ENCODE peak calls at places on chromosome X, in eight cellular contexts. E, H, T, B, S, I, Z and A are unnamed samples. For H3K36me3, the result is how much of the 10 kb centered on the place peaks cover.

GRCh38 chrX:13489451-13489850 is 80.0 kb upstream of the EGFL6 start:
- DNase-seq in E (peak), H (no peak), T (peak), B (peak), S (peak), I (peak), Z (no peak), A (peak)

GRCh38 chrX:101764538-101764937 is 104.9 kb upstream of the ARMCX2 start:
- DNase-seq in E (peak), H (no peak), T (no peak), B (no peak), S (no peak), I (no peak), Z (peak), A (peak)

GRCh38 chrX:110108381-110108796 is 105.5 kb downstream of the TMEM164 start:
- DNase-seq in E (peak), H (no peak), T (no peak), B (no peak), S (peak), I (no peak), Z (no peak), A (peak)

GRCh38 chrX:103918584-103919335 is 43.7 kb upstream of the TMSB15B start:
- DNase-seq in E (peak), H (peak), T (peak), B (peak), S (peak), I (peak), Z (peak), A (peak)

GRCh38 chrX:119501511-119502148 is 33.4 kb downstream of the SLC25A5 start:
- DNase-seq in E (no peak), H (no peak), T (peak), B (no peak), S (no peak), I (no peak), Z (peak), A (no peak)

GRCh38 chrX:67555578-67556203 is 11.9 kb downstream of the AR start:
- DNase-seq in E (peak), H (peak), T (peak), B (no peak), S (peak), I (peak), Z (peak), A (peak)

GRCh38 chrX:121407627-121408026 is 360.2 kb downstream of the GLUD2 start:
- DNase-seq in E (no peak), H (no peak), T (no peak), B (no peak), S (no peak), I (no peak), Z (no peak), A (no peak)

GRCh38 chrX:30831082-30831481 is 58.0 kb downstream of the TAB3 start:
- DNase-seq in E (no peak), H (no peak), T (no peak), B (no peak), S (no peak), I (no peak), Z (no peak), A (no peak)

GRCh38 chrX:154490021-154490413 is 412 bp downstream of the SLC10A3 start:
- DNase-seq in E (peak), H (no peak), T (peak), B (peak), S (peak), I (no peak), Z (peak), A (no peak)

GRCh38 chrX:152821145-152821765 is 9.3 kb downstream of the CETN2 start:
- DNase-seq in E (peak), H (peak), T (peak), B (no peak), S (peak), I (no peak), Z (peak), A (peak)

GRCh38 chrX:83819304-83819703 is 41.6 kb upstream of the CYLC1 start:
- DNase-seq in E (no peak), H (no peak), T (no peak), B (no peak), S (no peak), I (no peak), Z (no peak), A (no peak)

GRCh38 chrX:24117288-24117687 is 32.2 kb upstream of the ZFX start:
- DNase-seq in E (peak), H (no peak), T (peak), B (peak), S (peak), I (no peak), Z (peak), A (peak)

GRCh38 chrX:68693481-68694410 is 46.3 kb downstream of the STARD8 start:
- DNase-seq in E (peak), H (peak), T (peak), B (peak), S (peak), I (peak), Z (peak), A (no peak)

GRCh38 chrX:103919336-103919682 is 43.1 kb upstream of the TMSB15B start:
- DNase-seq in E (peak), H (no peak), T (peak), B (no peak), S (peak), I (no peak), Z (no peak), A (peak)

GRCh38 chrX:30612250-30612655 is 34.7 kb upstream of the TASL start:
- DNase-seq in E (no peak), H (no peak), T (no peak), B (no peak), S (no peak), I (no peak), Z (no peak), A (no peak)

GRCh38 chrX:119376312-119376711 is 22.8 kb upstream of the SLC25A43 start:
- DNase-seq in E (no peak), H (no peak), T (no peak), B (no peak), S (no peak), I (no peak), Z (no peak), A (no peak)

GRCh38 chrX:30804462-30804861 is 84.6 kb downstream of the TAB3 start:
- DNase-seq in E (no peak), H (no peak), T (no peak), B (no peak), S (no peak), I (no peak), Z (no peak), A (no peak)

GRCh38 chrX:133645977-133646750 is 230.9 kb upstream of the GPC4 start:
- DNase-seq in E (peak), H (no peak), T (no peak), B (peak), S (peak), I (no peak), Z (no peak), A (peak)

GRCh38 chrX:116241001-116241400 is 70.5 kb downstream of the AGTR2 start:
- DNase-seq in E (no peak), H (no peak), T (no peak), B (no peak), S (peak), I (no peak), Z (no peak), A (no peak)

GRCh38 chrX:9724711-9725110 is 40.9 kb downstream of the GPR143 start:
- DNase-seq in E (peak), H (no peak), T (no peak), B (no peak), S (no peak), I (no peak), Z (no peak), A (peak)

GRCh38 chrX:136623400-136623799 is 24.6 kb upstream of the CD40LG start:
- DNase-seq in E (no peak), H (no peak), T (no peak), B (no peak), S (no peak), I (no peak), Z (no peak), A (no peak)

DNA sequence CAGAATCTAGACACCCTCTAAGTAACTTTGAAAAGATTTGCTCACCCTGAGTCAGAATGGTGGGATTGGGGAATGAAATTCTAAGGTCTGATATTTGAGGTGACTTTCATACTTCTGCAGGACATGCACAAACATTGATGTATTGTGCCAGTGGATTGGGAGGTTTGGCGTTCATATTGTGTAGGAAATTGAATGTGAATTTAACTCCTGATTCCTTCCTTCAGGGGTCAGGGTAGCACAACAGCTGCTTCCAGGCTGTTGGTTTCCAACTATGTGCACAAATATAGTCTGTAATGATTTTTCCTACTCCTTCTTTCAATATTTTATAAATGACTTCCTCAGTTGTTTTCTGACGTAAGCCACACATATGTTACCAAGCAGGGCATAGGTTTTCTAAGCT is 3.1 kb downstream of the IL1RAPL1 start:
- DNase-seq in E (peak), H (no peak), T (no peak), B (no peak), S (peak), I (no peak), Z (no peak), A (no peak)
- H3K27ac ChIP-seq in E (no peak), H (no peak), T (no peak), B (no peak), S (no peak), I (no peak), Z (no peak), A (no peak)

GRCh38 chrX:335758-336155 is 17.2 kb upstream of the GTPBP6 start:
- DNase-seq in E (no peak), H (no peak), T (no peak), B (no peak), S (no peak), I (no peak), Z (no peak), A (no peak)

GRCh38 chrX:338281-338835 is 19.8 kb upstream of the GTPBP6 start:
- DNase-seq in E (no peak), H (no peak), T (no peak), B (no peak), S (no peak), I (no peak), Z (no peak), A (no peak)

GRCh38 chrX:338836-339400 is 20.3 kb upstream of the GTPBP6 start:
- DNase-seq in E (no peak), H (no peak), T (no peak), B (no peak), S (no peak), I (no peak), Z (no peak), A (no peak)

GRCh38 chrX:336227-336626 is 17.6 kb upstream of the GTPBP6 start:
- DNase-seq in E (no peak), H (no peak), T (no peak), B (no peak), S (no peak), I (no peak), Z (no peak), A (no peak)

DNA sequence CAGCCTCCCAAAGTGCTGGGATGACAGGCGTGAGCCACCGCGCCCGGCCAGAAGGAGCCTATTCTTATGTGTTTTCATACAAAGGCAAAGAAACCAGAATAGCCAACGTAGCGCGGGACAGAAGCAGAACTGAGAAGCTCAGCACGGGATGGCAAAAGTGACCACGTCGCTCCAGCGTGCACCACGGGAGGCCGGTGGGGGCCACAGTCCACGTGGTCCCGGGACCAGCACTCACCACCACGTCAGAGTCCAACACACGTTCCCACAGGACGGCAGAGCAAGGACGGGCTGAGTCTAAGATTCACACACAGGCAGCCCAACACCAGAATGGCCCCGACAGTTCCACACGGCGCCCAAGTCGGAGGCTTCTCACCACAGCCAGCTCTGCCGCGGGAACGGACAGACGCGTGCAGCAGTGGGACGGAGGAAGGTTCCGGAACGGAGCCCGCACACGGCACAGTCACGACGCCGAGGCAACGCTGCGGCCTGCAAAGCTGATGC is 18.8 kb upstream of the GTPBP6 start:
- DNase-seq in E (no peak), H (no peak), T (no peak), B (no peak), S (no peak), I (no peak), Z (no peak), A (no peak)
- H3K36me3 ChIP-seq in E (under half), H (under half), T (under half), B (under half), S (under half), I (under half), Z (under half), A (under half)

GRCh38 chrX:74117962-74118361 is 186.0 kb upstream of the ZCCHC13 start:
- DNase-seq in E (no peak), H (no peak), T (no peak), B (no peak), S (no peak), I (no peak), Z (no peak), A (no peak)

GRCh38 chrX:74118503-74118902 is 185.5 kb upstream of the ZCCHC13 start:
- DNase-seq in E (no peak), H (no peak), T (no peak), B (no peak), S (no peak), I (no peak), Z (no peak), A (no peak)

DNA sequence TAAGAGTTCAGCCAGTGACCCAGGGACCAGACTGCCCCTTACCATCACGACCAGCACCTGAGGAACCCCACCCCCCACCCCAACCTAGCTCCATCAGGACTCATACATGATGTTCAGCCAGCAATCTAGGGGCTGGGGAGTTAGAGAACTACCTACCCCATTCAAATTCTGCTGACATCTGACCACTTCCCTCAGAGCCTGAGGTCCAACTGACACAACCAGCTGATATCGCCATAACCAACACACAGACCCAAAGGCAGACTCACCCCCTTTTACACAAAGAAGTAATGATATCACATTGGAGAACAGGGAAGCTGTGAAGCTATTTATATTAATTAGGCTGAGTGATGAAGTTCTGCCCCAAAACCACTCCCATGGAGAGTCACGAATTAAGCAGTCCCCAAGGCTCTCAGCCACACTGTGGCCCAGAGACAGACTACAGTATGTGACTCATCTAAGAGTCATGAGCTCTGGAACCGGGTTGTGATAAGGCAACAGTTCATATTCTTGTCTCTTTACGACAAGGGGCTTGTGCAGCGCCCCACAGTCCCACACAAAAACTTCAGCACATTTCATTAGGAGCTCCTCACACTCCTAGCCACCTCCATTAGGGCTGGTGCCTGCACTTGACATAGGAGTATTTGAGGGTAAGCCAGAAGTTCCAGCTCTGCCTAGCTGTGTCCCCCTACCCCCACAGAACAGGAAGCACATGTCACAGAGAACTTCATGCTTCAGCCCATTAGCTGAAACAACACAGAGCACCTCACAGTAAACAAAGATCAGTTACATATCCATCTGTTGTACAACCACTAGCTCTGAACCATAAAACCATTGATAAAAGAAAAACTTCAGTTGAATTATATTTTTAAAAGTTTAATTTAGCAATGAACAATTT is 184.7 kb upstream of the ZCCHC13 start:
- DNase-seq in E (peak), H (no peak), T (no peak), B (no peak), S (peak), I (no peak), Z (no peak), A (peak)
- H3K27ac ChIP-seq in E (no peak), H (no peak), T (no peak), B (no peak), S (no peak), I (no peak), Z (no peak), A (no peak)

GRCh38 chrX:16687514-16687913 is 25.0 kb downstream of the CTPS2 start:
- DNase-seq in E (no peak), H (no peak), T (no peak), B (no peak), S (no peak), I (no peak), Z (no peak), A (no peak)

GRCh38 chrX:16678689-16679088 is 28.7 kb downstream of the S100G start:
- DNase-seq in E (peak), H (no peak), T (no peak), B (no peak), S (no peak), I (no peak), Z (no peak), A (no peak)

DNA sequence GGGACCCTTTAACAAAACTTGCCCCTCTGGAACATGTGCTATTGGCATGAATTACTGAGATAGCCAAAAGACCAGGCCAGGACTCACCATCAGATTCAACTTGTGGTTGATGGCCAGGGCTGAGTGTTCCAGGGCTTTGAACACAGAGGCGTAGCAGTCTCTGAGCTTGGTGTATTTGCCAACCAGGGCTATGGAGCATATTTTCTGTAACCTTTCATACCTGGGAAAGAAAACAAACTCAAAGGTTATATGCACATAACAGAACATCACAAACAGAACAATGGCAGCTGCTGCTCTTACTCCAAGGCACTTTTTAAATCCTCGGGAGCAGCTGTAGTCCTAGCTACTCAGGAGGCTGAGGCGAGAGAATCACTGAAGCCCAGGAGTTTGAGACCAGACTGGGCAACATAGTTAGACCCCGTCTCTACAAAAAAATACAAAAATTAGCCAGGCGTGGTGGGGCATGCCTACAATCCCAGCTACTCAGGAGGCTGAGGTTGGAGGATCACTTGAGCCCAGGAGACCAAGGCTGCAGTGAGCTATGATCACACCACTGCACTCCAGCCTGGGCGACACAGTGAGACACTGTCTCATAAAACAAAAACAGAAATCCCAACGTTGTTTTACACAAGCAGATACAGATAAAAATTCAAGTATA is 29.3 kb downstream of the CTPS2 start:
- DNase-seq in E (no peak), H (no peak), T (no peak), B (no peak), S (no peak), I (no peak), Z (no peak), A (no peak)
- H3K36me3 ChIP-seq in E (under half), H (under half), T (under half), B (under half), S (under half), I (under half), Z (under half), A (under half)

GRCh38 chrX:40009462-40009851 is 88.3 kb downstream of the BCOR start:
- DNase-seq in E (no peak), H (no peak), T (no peak), B (no peak), S (no peak), I (no peak), Z (no peak), A (no peak)

GRCh38 chrX:40007746-40008705 is 89.7 kb downstream of the BCOR start:
- DNase-seq in E (no peak), H (no peak), T (no peak), B (no peak), S (no peak), I (no peak), Z (no peak), A (no peak)

GRCh38 chrX:40009890-40010289 is 87.9 kb downstream of the BCOR start:
- DNase-seq in E (no peak), H (no peak), T (no peak), B (no peak), S (no peak), I (no peak), Z (no peak), A (no peak)

GRCh38 chrX:40010550-40011364 is 87.0 kb downstream of the BCOR start:
- DNase-seq in E (no peak), H (no peak), T (no peak), B (no peak), S (no peak), I (no peak), Z (no peak), A (no peak)

DNA sequence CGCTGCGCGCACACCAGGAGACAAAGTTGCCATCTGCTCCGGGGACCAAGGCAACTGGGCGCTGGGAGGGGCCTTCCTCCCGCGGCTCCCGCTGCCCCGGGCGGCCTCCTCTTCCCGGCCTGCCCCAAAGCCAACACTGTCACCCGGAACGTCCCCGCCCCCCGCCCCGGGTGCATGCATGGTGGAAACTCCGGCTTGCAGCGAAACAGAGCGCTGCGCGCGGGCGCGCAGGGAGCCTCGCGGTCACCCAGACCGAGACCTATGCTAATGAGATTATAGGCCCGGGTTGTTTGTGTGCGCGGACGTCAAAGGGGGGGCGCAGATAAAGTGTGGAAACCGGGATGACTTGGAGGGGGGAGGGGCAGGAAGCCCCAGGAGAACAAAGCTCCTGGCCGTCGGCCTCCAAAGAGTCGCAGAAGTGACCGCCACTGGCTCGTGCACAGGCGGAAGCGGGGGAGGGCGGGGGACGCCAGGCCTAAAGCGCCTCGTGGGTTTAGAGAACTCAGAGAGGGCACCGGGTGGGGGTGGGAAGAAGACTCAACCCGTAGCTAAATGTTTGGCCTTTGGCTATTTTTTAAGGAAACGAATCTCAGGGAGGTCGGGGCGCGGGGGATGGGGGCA is 88.8 kb downstream of the BCOR start:
- DNase-seq in E (peak), H (no peak), T (no peak), B (peak), S (peak), I (no peak), Z (peak), A (no peak)
- H3K27ac ChIP-seq in E (no peak), H (no peak), T (no peak), B (no peak), S (no peak), I (no peak), Z (no peak), A (no peak)

GRCh38 chrX:72274526-72274925 is 2.5 kb downstream of the RPS4X start:
- DNase-seq in E (peak), H (no peak), T (no peak), B (no peak), S (no peak), I (no peak), Z (no peak), A (no peak)

GRCh38 chrX:72272868-72273267 is 4.2 kb downstream of the RPS4X start:
- DNase-seq in E (no peak), H (no peak), T (no peak), B (no peak), S (no peak), I (no peak), Z (no peak), A (peak)

GRCh38 chrX:72271812-72272211 is 5.2 kb downstream of the RPS4X start:
- DNase-seq in E (no peak), H (no peak), T (no peak), B (no peak), S (no peak), I (no peak), Z (no peak), A (no peak)

GRCh38 chrX:72271091-72271490 is 6.0 kb downstream of the RPS4X start:
- DNase-seq in E (no peak), H (no peak), T (no peak), B (no peak), S (no peak), I (no peak), Z (no peak), A (no peak)

GRCh38 chrX:72273718-72274117 is 3.3 kb downstream of the RPS4X start:
- DNase-seq in E (no peak), H (no peak), T (no peak), B (no peak), S (no peak), I (no peak), Z (no peak), A (no peak)
- H3K36me3 ChIP-seq in E (under half), H (under half), T (under half), B (under half), S (under half), I (under half), Z (half or more), A (half or more)